ENCODE peak calls at places on chromosomes 3 and 15, in ten cellular contexts. One of them, this sample, is unnamed.
A peak's percentile ranks its signal among the peaks of the same experiment; 100 is the strongest.

GRCh38 chr15:62482715-62483429 is 317.8 kb upstream of the C2CD4B start:
- DNase-seq in brain microvascular endothelial cell: peak; percentile 32
- DNase-seq in stimulated activated naive CD8-positive, alpha-beta T cell treated with anti-CD3 and anti-CD28 coated beads, Interleukin-15, Interleukin-2, amounts not matched to agents 100 U/mL and 50 U/mL, for 24 hours: peak; percentile 21
- DNase-seq in occipital lobe: no peak
- DNase-seq in neural crest cell: peak; percentile 22
- DNase-seq in GM20000: peak; percentile 67
- DNase-seq in mesendoderm: peak; percentile 97
- DNase-seq in GM12865: peak; percentile 85
- DNase-seq in fibroblast of pulmonary artery: no peak
- DNase-seq in GM23248: peak; percentile 81
- DNase-seq in this sample: no peak

GRCh38 chr3:132978464-132978863 is 59.7 kb upstream of the TMEM108 start:
- DNase-seq in GM12865: peak; percentile 12
- DNase-seq in neural crest cell: no peak
- DNase-seq in brain microvascular endothelial cell: no peak
- DNase-seq in GM20000: no peak
- DNase-seq in mesendoderm: no peak
- DNase-seq in stimulated activated naive CD8-positive, alpha-beta T cell treated with anti-CD3 and anti-CD28 coated beads, Interleukin-15, Interleukin-2, amounts not matched to agents 100 U/mL and 50 U/mL, for 24 hours: no peak
- DNase-seq in fibroblast of pulmonary artery: no peak
- DNase-seq in GM23248: no peak
- DNase-seq in occipital lobe: no peak
- DNase-seq in this sample: no peak

GRCh38 chr15:76203766-76204557 is 107.3 kb downstream of the ETFA start:
- DNase-seq in stimulated activated naive CD8-positive, alpha-beta T cell treated with anti-CD3 and anti-CD28 coated beads, Interleukin-15, Interleukin-2, amounts not matched to agents 100 U/mL and 50 U/mL, for 24 hours: no peak
- DNase-seq in brain microvascular endothelial cell: no peak
- DNase-seq in fibroblast of pulmonary artery: no peak
- DNase-seq in GM20000: no peak
- DNase-seq in neural crest cell: no peak
- DNase-seq in occipital lobe: no peak
- DNase-seq in mesendoderm: no peak
- DNase-seq in GM23248: no peak
- DNase-seq in GM12865: no peak
- DNase-seq in this sample: no peak

GRCh38 chr3:148697311-148698189 is at the start of gene AGTR1:
- DNase-seq in occipital lobe: no peak
- DNase-seq in GM20000: no peak
- DNase-seq in GM12865: no peak
- DNase-seq in neural crest cell: peak; percentile 57
- DNase-seq in brain microvascular endothelial cell: peak; percentile 69
- DNase-seq in fibroblast of pulmonary artery: peak; percentile 53
- DNase-seq in stimulated activated naive CD8-positive, alpha-beta T cell treated with anti-CD3 and anti-CD28 coated beads, Interleukin-15, Interleukin-2, amounts not matched to agents 100 U/mL and 50 U/mL, for 24 hours: no peak
- DNase-seq in GM23248: peak; percentile 68
- DNase-seq in mesendoderm: peak; percentile 86
- DNase-seq in this sample: peak; percentile 12

GRCh38 chr15:49215768-49216739 is 46.0 kb downstream of the GALK2 start:
- DNase-seq in GM12865: peak; percentile 77
- DNase-seq in fibroblast of pulmonary artery: no peak
- DNase-seq in neural crest cell: no peak
- DNase-seq in occipital lobe: no peak
- DNase-seq in GM20000: peak; percentile 32
- DNase-seq in mesendoderm: peak; percentile 54
- DNase-seq in GM23248: no peak
- DNase-seq in stimulated activated naive CD8-positive, alpha-beta T cell treated with anti-CD3 and anti-CD28 coated beads, Interleukin-15, Interleukin-2, amounts not matched to agents 100 U/mL and 50 U/mL, for 24 hours: no peak
- DNase-seq in brain microvascular endothelial cell: no peak
- DNase-seq in this sample: peak; percentile 68

GRCh38 chr3:122233109-122233952 is 49.9 kb downstream of the CASR start:
- DNase-seq in brain microvascular endothelial cell: no peak
- DNase-seq in occipital lobe: no peak
- DNase-seq in mesendoderm: no peak
- DNase-seq in neural crest cell: no peak
- DNase-seq in GM23248: no peak
- DNase-seq in GM20000: peak; percentile 64
- DNase-seq in fibroblast of pulmonary artery: no peak
- DNase-seq in GM12865: peak; percentile 87
- DNase-seq in stimulated activated naive CD8-positive, alpha-beta T cell treated with anti-CD3 and anti-CD28 coated beads, Interleukin-15, Interleukin-2, amounts not matched to agents 100 U/mL and 50 U/mL, for 24 hours: peak; percentile 37
- DNase-seq in this sample: no peak

GRCh38 chr15:67303490-67304363 is 49.1 kb downstream of the IQCH start:
- DNase-seq in GM20000: peak; percentile 39
- DNase-seq in stimulated activated naive CD8-positive, alpha-beta T cell treated with anti-CD3 and anti-CD28 coated beads, Interleukin-15, Interleukin-2, amounts not matched to agents 100 U/mL and 50 U/mL, for 24 hours: no peak
- DNase-seq in neural crest cell: no peak
- DNase-seq in GM23248: peak; percentile 47
- DNase-seq in mesendoderm: peak; percentile 68
- DNase-seq in occipital lobe: no peak
- DNase-seq in GM12865: peak; percentile 69
- DNase-seq in brain microvascular endothelial cell: peak; percentile 18
- DNase-seq in fibroblast of pulmonary artery: peak; percentile 67
- DNase-seq in this sample: peak; percentile 7

GRCh38 chr15:58865420-58865880 is 68.0 kb downstream of the SLTM start:
- DNase-seq in GM23248: peak; percentile 37
- DNase-seq in stimulated activated naive CD8-positive, alpha-beta T cell treated with anti-CD3 and anti-CD28 coated beads, Interleukin-15, Interleukin-2, amounts not matched to agents 100 U/mL and 50 U/mL, for 24 hours: no peak
- DNase-seq in fibroblast of pulmonary artery: peak; percentile 23
- DNase-seq in GM12865: no peak
- DNase-seq in brain microvascular endothelial cell: no peak
- DNase-seq in GM20000: no peak
- DNase-seq in mesendoderm: peak; percentile 43
- DNase-seq in neural crest cell: no peak
- DNase-seq in occipital lobe: no peak
- DNase-seq in this sample: no peak

GRCh38 chr15:93900476-93901400 is 330.6 kb upstream of the MCTP2 start:
- DNase-seq in neural crest cell: no peak
- DNase-seq in GM12865: no peak
- DNase-seq in brain microvascular endothelial cell: no peak
- DNase-seq in GM20000: no peak
- DNase-seq in occipital lobe: no peak
- DNase-seq in GM23248: no peak
- DNase-seq in stimulated activated naive CD8-positive, alpha-beta T cell treated with anti-CD3 and anti-CD28 coated beads, Interleukin-15, Interleukin-2, amounts not matched to agents 100 U/mL and 50 U/mL, for 24 hours: no peak
- DNase-seq in mesendoderm: no peak
- DNase-seq in fibroblast of pulmonary artery: no peak
- DNase-seq in this sample: no peak

GRCh38 chr15:29451201-29451781 is 181.7 kb upstream of the NSMCE3 start:
- DNase-seq in brain microvascular endothelial cell: no peak
- DNase-seq in occipital lobe: no peak
- DNase-seq in GM23248: no peak
- DNase-seq in fibroblast of pulmonary artery: no peak
- DNase-seq in GM20000: no peak
- DNase-seq in GM12865: peak; percentile 6
- DNase-seq in stimulated activated naive CD8-positive, alpha-beta T cell treated with anti-CD3 and anti-CD28 coated beads, Interleukin-15, Interleukin-2, amounts not matched to agents 100 U/mL and 50 U/mL, for 24 hours: no peak
- DNase-seq in mesendoderm: peak; percentile 68
- DNase-seq in neural crest cell: peak; percentile 18
- DNase-seq in this sample: peak; percentile 14

GRCh38 chr3:41575754-41576153 is 376.4 kb downstream of the CTNNB1 start:
- DNase-seq in neural crest cell: no peak
- DNase-seq in GM23248: no peak
- DNase-seq in occipital lobe: no peak
- DNase-seq in brain microvascular endothelial cell: no peak
- DNase-seq in mesendoderm: no peak
- DNase-seq in GM20000: no peak
- DNase-seq in GM12865: no peak
- DNase-seq in fibroblast of pulmonary artery: no peak
- DNase-seq in stimulated activated naive CD8-positive, alpha-beta T cell treated with anti-CD3 and anti-CD28 coated beads, Interleukin-15, Interleukin-2, amounts not matched to agents 100 U/mL and 50 U/mL, for 24 hours: no peak
- DNase-seq in this sample: no peak

GRCh38 chr3:37072892-37073291 is 79.6 kb downstream of the MLH1 start:
- DNase-seq in fibroblast of pulmonary artery: peak; percentile 89
- DNase-seq in occipital lobe: no peak
- DNase-seq in GM12865: no peak
- DNase-seq in neural crest cell: no peak
- DNase-seq in mesendoderm: no peak
- DNase-seq in GM23248: peak; percentile 58
- DNase-seq in brain microvascular endothelial cell: peak; percentile 84
- DNase-seq in stimulated activated naive CD8-positive, alpha-beta T cell treated with anti-CD3 and anti-CD28 coated beads, Interleukin-15, Interleukin-2, amounts not matched to agents 100 U/mL and 50 U/mL, for 24 hours: peak; percentile 38
- DNase-seq in GM20000: no peak
- DNase-seq in this sample: no peak

GRCh38 chr3:45994661-45995369 is 809 bp downstream of the FYCO1 start:
- DNase-seq in occipital lobe: no peak
- DNase-seq in GM20000: peak; percentile 67
- DNase-seq in mesendoderm: peak; percentile 50
- DNase-seq in brain microvascular endothelial cell: no peak
- DNase-seq in fibroblast of pulmonary artery: no peak
- DNase-seq in neural crest cell: no peak
- DNase-seq in GM23248: peak; percentile 54
- DNase-seq in GM12865: peak; percentile 64
- DNase-seq in stimulated activated naive CD8-positive, alpha-beta T cell treated with anti-CD3 and anti-CD28 coated beads, Interleukin-15, Interleukin-2, amounts not matched to agents 100 U/mL and 50 U/mL, for 24 hours: peak; percentile 63
- DNase-seq in this sample: no peak

GRCh38 chr3:25831578-25831977 is 41.7 kb downstream of the OXSM start:
- DNase-seq in fibroblast of pulmonary artery: peak; percentile 59
- DNase-seq in mesendoderm: peak; percentile 52
- DNase-seq in GM20000: no peak
- DNase-seq in GM12865: peak; percentile 29
- DNase-seq in brain microvascular endothelial cell: peak; percentile 38
- DNase-seq in stimulated activated naive CD8-positive, alpha-beta T cell treated with anti-CD3 and anti-CD28 coated beads, Interleukin-15, Interleukin-2, amounts not matched to agents 100 U/mL and 50 U/mL, for 24 hours: no peak
- DNase-seq in GM23248: peak; percentile 52
- DNase-seq in neural crest cell: no peak
- DNase-seq in occipital lobe: no peak
- DNase-seq in this sample: peak; percentile 13

GRCh38 chr3:49017978-49018706 is at the start of gene DALRD3:
- DNase-seq in brain microvascular endothelial cell: peak; percentile 46
- DNase-seq in stimulated activated naive CD8-positive, alpha-beta T cell treated with anti-CD3 and anti-CD28 coated beads, Interleukin-15, Interleukin-2, amounts not matched to agents 100 U/mL and 50 U/mL, for 24 hours: peak; percentile 72
- DNase-seq in mesendoderm: peak; percentile 75
- DNase-seq in GM20000: peak; percentile 91
- DNase-seq in GM12865: peak; percentile 88
- DNase-seq in occipital lobe: peak; percentile 63
- DNase-seq in GM23248: peak; percentile 88
- DNase-seq in neural crest cell: peak; percentile 41
- DNase-seq in fibroblast of pulmonary artery: peak; percentile 53
- DNase-seq in this sample: peak; percentile 81

GRCh38 chr3:9933561-9934234 is at the start of gene CRELD1:
- DNase-seq in neural crest cell: peak; percentile 87
- DNase-seq in GM20000: peak; percentile 97
- DNase-seq in GM23248: peak; percentile 93
- DNase-seq in GM12865: peak; percentile 97
- DNase-seq in mesendoderm: peak; percentile 95
- DNase-seq in fibroblast of pulmonary artery: peak; percentile 95
- DNase-seq in brain microvascular endothelial cell: peak; percentile 95
- DNase-seq in stimulated activated naive CD8-positive, alpha-beta T cell treated with anti-CD3 and anti-CD28 coated beads, Interleukin-15, Interleukin-2, amounts not matched to agents 100 U/mL and 50 U/mL, for 24 hours: peak; percentile 97
- DNase-seq in occipital lobe: peak; percentile 96
- DNase-seq in this sample: peak; percentile 95

GRCh38 chr15:51907136-51907862 is 64.3 kb downstream of the LEO1 start:
- DNase-seq in GM12865: no peak
- DNase-seq in brain microvascular endothelial cell: peak; percentile 58
- DNase-seq in neural crest cell: no peak
- DNase-seq in mesendoderm: peak; percentile 65
- DNase-seq in GM23248: peak; percentile 61
- DNase-seq in occipital lobe: no peak
- DNase-seq in GM20000: no peak
- DNase-seq in fibroblast of pulmonary artery: no peak
- DNase-seq in stimulated activated naive CD8-positive, alpha-beta T cell treated with anti-CD3 and anti-CD28 coated beads, Interleukin-15, Interleukin-2, amounts not matched to agents 100 U/mL and 50 U/mL, for 24 hours: no peak
- DNase-seq in this sample: peak; percentile 9

GRCh38 chr3:193930247-193930646 is 205.7 kb upstream of the HES1 start:
- DNase-seq in fibroblast of pulmonary artery: no peak
- DNase-seq in neural crest cell: no peak
- DNase-seq in occipital lobe: no peak
- DNase-seq in GM12865: no peak
- DNase-seq in stimulated activated naive CD8-positive, alpha-beta T cell treated with anti-CD3 and anti-CD28 coated beads, Interleukin-15, Interleukin-2, amounts not matched to agents 100 U/mL and 50 U/mL, for 24 hours: no peak
- DNase-seq in GM20000: no peak
- DNase-seq in mesendoderm: no peak
- DNase-seq in GM23248: no peak
- DNase-seq in brain microvascular endothelial cell: no peak
- DNase-seq in this sample: no peak

GRCh38 chr15:82856397-82857170 is 47.2 kb downstream of the WHAMM start:
- DNase-seq in neural crest cell: no peak
- DNase-seq in GM20000: no peak
- DNase-seq in brain microvascular endothelial cell: no peak
- DNase-seq in occipital lobe: no peak
- DNase-seq in stimulated activated naive CD8-positive, alpha-beta T cell treated with anti-CD3 and anti-CD28 coated beads, Interleukin-15, Interleukin-2, amounts not matched to agents 100 U/mL and 50 U/mL, for 24 hours: no peak
- DNase-seq in GM12865: no peak
- DNase-seq in mesendoderm: no peak
- DNase-seq in fibroblast of pulmonary artery: no peak
- DNase-seq in GM23248: no peak
- DNase-seq in this sample: no peak

GRCh38 chr3:153162513-153163348 is 705 bp downstream of the RAP2B start:
- DNase-seq in stimulated activated naive CD8-positive, alpha-beta T cell treated with anti-CD3 and anti-CD28 coated beads, Interleukin-15, Interleukin-2, amounts not matched to agents 100 U/mL and 50 U/mL, for 24 hours: peak; percentile 50
- DNase-seq in GM23248: peak; percentile 72
- DNase-seq in GM12865: peak; percentile 59
- DNase-seq in occipital lobe: peak; percentile 37
- DNase-seq in neural crest cell: peak; percentile 34
- DNase-seq in GM20000: peak; percentile 36
- DNase-seq in brain microvascular endothelial cell: no peak
- DNase-seq in fibroblast of pulmonary artery: peak; percentile 44
- DNase-seq in mesendoderm: peak; percentile 59
- DNase-seq in this sample: peak; percentile 18

GRCh38 chr3:106440672-106441071 is 571.9 kb upstream of the CBLB start:
- DNase-seq in GM20000: no peak
- DNase-seq in occipital lobe: no peak
- DNase-seq in brain microvascular endothelial cell: no peak
- DNase-seq in neural crest cell: no peak
- DNase-seq in GM12865: no peak
- DNase-seq in mesendoderm: no peak
- DNase-seq in stimulated activated naive CD8-positive, alpha-beta T cell treated with anti-CD3 and anti-CD28 coated beads, Interleukin-15, Interleukin-2, amounts not matched to agents 100 U/mL and 50 U/mL, for 24 hours: no peak
- DNase-seq in GM23248: no peak
- DNase-seq in fibroblast of pulmonary artery: no peak
- DNase-seq in this sample: no peak

GRCh38 chr3:131349946-131350347 is 31.6 kb upstream of the NUDT16 start:
- DNase-seq in neural crest cell: no peak
- DNase-seq in GM12865: no peak
- DNase-seq in mesendoderm: peak; percentile 44
- DNase-seq in brain microvascular endothelial cell: peak; percentile 58
- DNase-seq in fibroblast of pulmonary artery: peak; percentile 48
- DNase-seq in GM20000: no peak
- DNase-seq in occipital lobe: no peak
- DNase-seq in stimulated activated naive CD8-positive, alpha-beta T cell treated with anti-CD3 and anti-CD28 coated beads, Interleukin-15, Interleukin-2, amounts not matched to agents 100 U/mL and 50 U/mL, for 24 hours: no peak
- DNase-seq in GM23248: peak; percentile 91
- DNase-seq in this sample: no peak

GRCh38 chr3:155441506-155441905 is 148.0 kb upstream of the STRIT1 start:
- DNase-seq in mesendoderm: no peak
- DNase-seq in GM20000: no peak
- DNase-seq in GM23248: no peak
- DNase-seq in GM12865: no peak
- DNase-seq in fibroblast of pulmonary artery: no peak
- DNase-seq in brain microvascular endothelial cell: no peak
- DNase-seq in stimulated activated naive CD8-positive, alpha-beta T cell treated with anti-CD3 and anti-CD28 coated beads, Interleukin-15, Interleukin-2, amounts not matched to agents 100 U/mL and 50 U/mL, for 24 hours: no peak
- DNase-seq in occipital lobe: no peak
- DNase-seq in neural crest cell: no peak
- DNase-seq in this sample: no peak

GRCh38 chr15:74200394-74200793 is 2.2 kb downstream of the STRA6 start:
- DNase-seq in GM12865: peak; percentile 42
- DNase-seq in fibroblast of pulmonary artery: peak; percentile 83
- DNase-seq in mesendoderm: no peak
- DNase-seq in stimulated activated naive CD8-positive, alpha-beta T cell treated with anti-CD3 and anti-CD28 coated beads, Interleukin-15, Interleukin-2, amounts not matched to agents 100 U/mL and 50 U/mL, for 24 hours: no peak
- DNase-seq in GM20000: no peak
- DNase-seq in neural crest cell: no peak
- DNase-seq in brain microvascular endothelial cell: peak; percentile 85
- DNase-seq in occipital lobe: no peak
- DNase-seq in GM23248: peak; percentile 86
- DNase-seq in this sample: no peak

This sample was measured in NCI-H345.